ENCODE peak calls at places on chromosome 4, in six cellular contexts. W, D, X, O, G and E are unnamed samples. For H3K27me3, the result is how much of the 10 kb centered on the place peaks cover.

GRCh38 chr4:108850407-108850709 is 87.5 kb upstream of the ETNPPL start:
- DNase-seq in W (no peak), D (no peak), X (no peak), O (no peak), G (no peak), E (no peak)

GRCh38 chr4:39415678-39416283 is 9.1 kb downstream of the KLB start:
- DNase-seq in W (no peak), D (no peak), X (no peak), O (no peak), G (no peak), E (no peak)

GRCh38 chr4:3489451-3489962 is 26.4 kb downstream of the DOK7 start:
- DNase-seq in W (no peak), D (no peak), X (no peak), O (no peak), G (no peak), E (no peak)

GRCh38 chr4:1072830-1073446 is 40.4 kb downstream of the RNF212 start:
- DNase-seq in W (peak), D (peak), X (peak), O (peak), G (peak), E (no peak)

GRCh38 chr4:54493862-54494261 is 163.9 kb upstream of the KIT start:
- DNase-seq in W (no peak), D (no peak), X (no peak), O (no peak), G (no peak), E (no peak)

GRCh38 chr4:25180524-25181131 is 20.4 kb upstream of the SEPSECS start:
- DNase-seq in W (peak), D (peak), X (peak), O (no peak), G (peak), E (no peak)

GRCh38 chr4:17785858-17786257 is 4.4 kb upstream of the FAM184B start:
- DNase-seq in W (no peak), D (no peak), X (no peak), O (no peak), G (no peak), E (no peak)

GRCh38 chr4:2333356-2333841 is 71.5 kb upstream of the MXD4 start:
- DNase-seq in W (peak), D (no peak), X (peak), O (no peak), G (no peak), E (no peak)

GRCh38 chr4:142815834-142816233 is 30.3 kb downstream of the INPP4B start:
- DNase-seq in W (peak), D (no peak), X (no peak), O (no peak), G (no peak), E (no peak)

DNA sequence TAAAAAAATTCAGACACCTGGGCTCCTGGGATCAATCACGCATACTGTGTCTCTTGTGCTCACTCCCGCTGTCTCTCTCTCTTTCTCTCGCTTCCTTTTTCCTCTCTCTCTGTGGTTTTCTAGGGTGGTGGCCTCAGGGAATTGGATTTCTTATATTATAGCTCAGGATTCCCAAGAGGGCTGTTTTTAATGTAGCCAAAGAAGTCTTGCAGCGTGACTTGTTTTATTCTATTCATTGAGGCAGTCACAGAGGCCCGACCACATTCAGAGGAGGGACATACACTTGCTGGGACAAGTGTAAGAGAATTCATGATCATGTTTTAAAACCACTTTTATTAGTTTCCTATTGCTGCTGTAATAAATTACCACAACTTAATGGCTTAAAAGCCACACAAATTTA is 59.4 kb downstream of the HPF1 start:
- DNase-seq in W (no peak), D (no peak), X (no peak), O (no peak), G (no peak), E (no peak)
- H3K27me3 ChIP-seq in W (under half), D (under half), X (under half), O (under half), G (under half), E (under half)

GRCh38 chr4:73248821-73249220 is 9.8 kb downstream of the ANKRD17 start:
- DNase-seq in W (no peak), D (no peak), X (no peak), O (no peak), G (no peak), E (no peak)

GRCh38 chr4:73251384-73251783 is 7.2 kb downstream of the ANKRD17 start:
- DNase-seq in W (no peak), D (no peak), X (no peak), O (no peak), G (no peak), E (no peak)

GRCh38 chr4:73250642-73251041 is 8.0 kb downstream of the ANKRD17 start:
- DNase-seq in W (no peak), D (no peak), X (no peak), O (no peak), G (no peak), E (no peak)

GRCh38 chr4:73248416-73248815 is 10.2 kb downstream of the ANKRD17 start:
- DNase-seq in W (no peak), D (no peak), X (no peak), O (no peak), G (no peak), E (no peak)

GRCh38 chr4:73252001-73252400 is 6.6 kb downstream of the ANKRD17 start:
- DNase-seq in W (no peak), D (no peak), X (no peak), O (no peak), G (no peak), E (no peak)
- H3K27ac ChIP-seq in W (no peak), D (no peak), X (no peak), O (no peak), G (no peak), E (no peak)

GRCh38 chr4:112510468-112511293 is 5.3 kb downstream of the NEUROG2 start:
- DNase-seq in W (no peak), D (no peak), X (no peak), O (no peak), G (no peak), E (no peak)

GRCh38 chr4:112509243-112510190 is 6.5 kb downstream of the NEUROG2 start:
- DNase-seq in W (peak), D (no peak), X (no peak), O (no peak), G (no peak), E (no peak)

GRCh38 chr4:112510191-112510467 is 5.9 kb downstream of the NEUROG2 start:
- DNase-seq in W (no peak), D (no peak), X (no peak), O (no peak), G (no peak), E (no peak)

GRCh38 chr4:112504807-112505206 is 11.2 kb downstream of the NEUROG2 start:
- DNase-seq in W (no peak), D (no peak), X (no peak), O (no peak), G (no peak), E (no peak)
- H3K27me3 ChIP-seq in W (under half), D (under half), X (under half), O (under half), G (half or more), E (under half)

GRCh38 chr4:147049940-147050852 is 104.5 kb upstream of the TTC29 start:
- DNase-seq in W (peak), D (no peak), X (no peak), O (no peak), G (peak), E (no peak)
- H3K27ac ChIP-seq in W (no peak), D (no peak), X (no peak), O (no peak), G (peak), E (no peak)

GRCh38 chr4:13545394-13545808 is 1.1 kb upstream of the NKX3-2 start:
- DNase-seq in W (no peak), D (no peak), X (no peak), O (no peak), G (no peak), E (no peak)

GRCh38 chr4:13548059-13548983 is 4.0 kb upstream of the NKX3-2 start:
- DNase-seq in W (no peak), D (no peak), X (no peak), O (no peak), G (no peak), E (no peak)

GRCh38 chr4:13546374-13546854 is 2.1 kb upstream of the NKX3-2 start:
- DNase-seq in W (no peak), D (no peak), X (no peak), O (no peak), G (no peak), E (no peak)

GRCh38 chr4:13547563-13548041 is 3.3 kb upstream of the NKX3-2 start:
- DNase-seq in W (no peak), D (no peak), X (no peak), O (no peak), G (peak), E (no peak)

DNA sequence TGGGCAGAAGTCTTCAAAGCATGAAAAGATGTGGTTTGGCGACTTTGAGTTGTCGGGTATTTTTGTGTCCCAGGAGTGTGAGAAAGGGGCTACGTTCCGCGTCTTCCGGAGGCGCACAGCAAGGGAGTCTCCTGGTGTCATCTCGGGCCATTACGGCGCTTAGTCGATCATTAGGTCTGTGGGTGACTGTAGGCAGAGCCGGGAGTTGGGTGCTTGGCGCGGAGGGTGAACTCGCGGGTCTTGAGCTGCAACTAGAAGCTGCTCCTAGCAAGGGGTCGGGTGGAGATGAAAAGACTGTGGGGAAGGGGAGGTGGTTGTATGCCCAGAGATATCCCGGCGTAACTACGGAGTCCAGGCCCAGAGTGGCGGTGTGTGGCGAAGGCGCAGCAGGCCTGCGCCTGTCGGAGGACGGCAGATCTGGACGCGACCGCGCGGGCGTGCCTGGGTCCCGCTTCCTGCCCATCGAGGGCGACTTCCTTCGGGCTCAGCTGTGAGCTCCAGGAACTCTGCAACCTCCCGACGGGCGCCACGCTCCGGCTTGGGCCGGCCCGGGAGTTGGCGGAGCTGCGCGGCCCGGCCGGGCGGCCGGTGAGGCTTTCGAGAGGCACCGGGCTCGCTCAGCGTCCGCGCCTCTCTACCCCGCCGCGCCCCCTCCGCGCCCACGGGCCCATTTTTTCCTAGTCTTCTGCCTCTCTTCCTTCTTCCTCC is 2.7 kb upstream of the NKX3-2 start:
- DNase-seq in W (no peak), D (no peak), X (no peak), O (no peak), G (no peak), E (no peak)
- H3K27me3 ChIP-seq in W (under half), D (under half), X (under half), O (under half), G (half or more), E (half or more)

DNA sequence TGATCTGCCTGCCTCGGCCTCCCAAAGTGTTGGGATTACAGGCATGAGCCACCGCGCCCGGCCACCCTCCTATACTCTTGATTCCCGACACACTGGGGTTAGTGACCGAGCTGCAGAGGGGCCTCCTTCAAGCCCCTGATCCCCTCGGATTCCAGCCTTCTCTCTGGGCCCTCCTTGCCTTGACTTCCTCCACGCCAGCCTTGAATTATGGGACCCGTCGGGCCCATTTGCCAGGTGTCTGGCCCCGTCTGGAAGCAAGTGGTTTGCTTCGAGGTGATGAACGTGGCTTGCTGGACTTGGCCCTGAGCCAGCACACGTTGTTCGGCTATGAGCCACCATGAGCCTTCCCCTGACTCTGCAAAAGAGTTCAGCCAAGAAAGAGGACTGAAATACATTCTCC is 37.4 kb upstream of the GRPEL1 start:
- DNase-seq in W (peak), D (no peak), X (no peak), O (no peak), G (no peak), E (no peak)
- H3K27ac ChIP-seq in W (no peak), D (no peak), X (no peak), O (no peak), G (no peak), E (no peak)